ENCODE peak calls at places on chromosome 7, in eight cellular contexts. B is CD8-positive, alpha-beta T cell; Z is mammary epithelial cell; N is PC-3; D is cardiac muscle cell; L is heart left ventricle; X is ascending aorta; F is hepatocyte. Y is an unnamed sample.

GRCh38 chr7:1918063-1918645 is 248.1 kb downstream of the ELFN1 start:
- DNase-seq in B (no peak), Z (no peak), N (no peak), D (no peak), L (peak; percentile 19), X (no peak), F (no peak), Y (no peak)

GRCh38 chr7:140364819-140365218 is 33.5 kb downstream of the SLC37A3 start:
- DNase-seq in B (no peak), Z (peak; percentile 84), N (no peak), D (no peak), L (no peak), X (no peak), F (no peak), Y (no peak)

GRCh38 chr7:47283497-47284131 is 298.3 kb downstream of the TNS3 start:
- DNase-seq in B (no peak), Z (peak; percentile 80), N (peak; percentile 77), D (no peak), L (no peak), X (no peak), F (peak; percentile 87), Y (no peak)

GRCh38 chr7:47550788-47551470 is 31.0 kb downstream of the TNS3 start:
- DNase-seq in B (no peak), Z (no peak), N (no peak), D (no peak), L (no peak), X (no peak), F (no peak), Y (no peak)

GRCh38 chr7:7177044-7177517 is 5.3 kb upstream of the C1GALT1 start:
- DNase-seq in B (no peak), Z (peak; percentile 95), N (peak; percentile 98), D (peak; percentile 67), L (no peak), X (no peak), F (peak; percentile 75), Y (no peak)

GRCh38 chr7:70618020-70618551 is 513.9 kb upstream of the GALNT17 start:
- DNase-seq in B (no peak), Z (no peak), N (no peak), D (no peak), L (no peak), X (no peak), F (no peak), Y (no peak)

GRCh38 chr7:102146122-102146521 is 140.5 kb upstream of the SH2B2 start:
- DNase-seq in B (no peak), Z (no peak), N (no peak), D (no peak), L (peak; percentile 78), X (no peak), F (no peak), Y (no peak)

GRCh38 chr7:22879285-22879684 is 56.6 kb upstream of the TOMM7 start:
- DNase-seq in B (no peak), Z (no peak), N (no peak), D (no peak), L (no peak), X (no peak), F (no peak), Y (no peak)

GRCh38 chr7:150871601-150872000 is 19.3 kb downstream of the AOC1 start:
- DNase-seq in B (no peak), Z (peak; percentile 12), N (no peak), D (no peak), L (no peak), X (no peak), F (no peak), Y (no peak)

GRCh38 chr7:157709531-157710251 is 372.9 kb downstream of the DNAJB6 start:
- DNase-seq in B (no peak), Z (no peak), N (no peak), D (no peak), L (no peak), X (peak; percentile 54), F (no peak), Y (no peak)

DNA sequence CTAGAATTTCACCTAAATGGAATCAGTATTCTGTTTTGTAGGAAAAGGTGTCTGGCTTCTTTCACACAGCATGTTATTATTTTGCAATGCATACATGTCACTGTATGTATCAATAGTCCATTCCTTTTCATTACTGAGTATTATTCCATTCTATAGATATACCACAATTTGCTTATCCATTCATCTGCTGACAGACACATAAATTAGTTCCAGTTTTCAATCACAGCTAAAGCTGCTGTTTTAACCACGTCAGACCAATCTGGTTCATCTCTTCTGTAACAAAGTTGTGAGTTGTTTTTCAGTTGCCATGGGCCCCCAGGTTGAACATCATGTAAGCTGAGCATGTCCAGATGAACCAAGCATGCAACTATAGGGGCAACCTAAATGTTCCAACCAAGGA is 282.1 kb upstream of the MKLN1 start:
- DNase-seq in B (no peak), Z (no peak), N (no peak), D (no peak), L (no peak), X (no peak), F (no peak), Y (no peak)
- H3K4me1 ChIP-seq in B (peaks cover 41% of the 10 kb centered on the region), Z (no peaks in the 10 kb centered on the region), N (peaks cover 4% of the 10 kb centered on the region), D (no peaks in the 10 kb centered on the region), L (peaks cover 27% of the 10 kb centered on the region), X (no peaks in the 10 kb centered on the region), F (no peaks in the 10 kb centered on the region), Y (peaks cover 21% of the 10 kb centered on the region)

GRCh38 chr7:40833541-40834234 is 698.9 kb downstream of the SUGCT start:
- DNase-seq in B (no peak), Z (no peak), N (peak; percentile 42), D (peak; percentile 32), L (no peak), X (no peak), F (no peak), Y (no peak)

GRCh38 chr7:40839881-40840280 is 705.1 kb downstream of the SUGCT start:
- DNase-seq in B (no peak), Z (no peak), N (no peak), D (peak; percentile 60), L (no peak), X (no peak), F (no peak), Y (no peak)

GRCh38 chr7:40840990-40841389 is 706.2 kb downstream of the SUGCT start:
- DNase-seq in B (no peak), Z (no peak), N (no peak), D (no peak), L (no peak), X (no peak), F (no peak), Y (no peak)

GRCh38 chr7:40836218-40836617 is 701.4 kb downstream of the SUGCT start:
- DNase-seq in B (no peak), Z (peak; percentile 57), N (peak; percentile 51), D (no peak), L (no peak), X (no peak), F (no peak), Y (no peak)
- H3K4me3 ChIP-seq in B (no peak overlapping the region), Z (no peak overlapping the region), N (no peak overlapping the region), D (no peak overlapping the region), L (no peak overlapping the region), X (no peak overlapping the region), F (no peak overlapping the region), Y (no peak overlapping the region)

DNA sequence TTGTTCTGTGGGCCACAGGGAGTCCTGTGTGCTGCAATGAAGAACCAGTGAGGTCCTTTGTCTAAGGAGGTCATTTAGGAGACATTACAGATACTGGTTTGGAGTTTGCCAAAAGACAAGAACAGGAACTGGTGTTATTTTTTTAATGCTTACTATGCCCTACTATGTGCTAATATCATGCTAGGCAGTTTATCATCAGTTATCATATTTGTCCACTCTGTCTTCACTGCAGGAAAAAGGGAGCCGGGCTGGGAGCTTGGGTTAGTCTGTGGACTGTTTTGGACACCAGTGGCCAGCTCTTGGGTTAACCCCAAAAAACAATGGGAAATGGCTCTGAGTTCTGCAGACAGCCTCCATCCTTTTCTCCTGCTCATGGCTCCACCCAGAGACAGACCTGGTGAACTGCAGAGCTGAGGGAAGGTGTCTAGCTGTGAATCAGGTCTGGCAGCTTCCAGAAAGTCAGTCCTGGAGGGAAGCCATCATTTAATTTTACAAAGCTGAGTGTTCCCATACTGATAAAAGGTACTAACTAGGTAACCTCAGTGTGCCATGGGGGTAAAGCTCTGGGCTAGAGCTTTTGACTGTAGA is 101.2 kb upstream of the ZNF746 start:
- DNase-seq in B (no peak), Z (peak; percentile 44), N (peak; percentile 69), D (peak; percentile 52), L (no peak), X (no peak), F (peak; percentile 38), Y (no peak)
- TF ChIP-seq CTCF in B (no peak), Z (peak; percentile 72), N (peak; percentile 70), D (peak; percentile 59), L (peak; percentile 49), X (no peak), F (peak; percentile 44), Y (no peak)

GRCh38 chr7:146411975-146412374 is 295.4 kb downstream of the CNTNAP2 start:
- DNase-seq in B (no peak), Z (no peak), N (no peak), D (no peak), L (no peak), X (no peak), F (no peak), Y (no peak)

GRCh38 chr7:146414373-146414772 is 297.8 kb downstream of the CNTNAP2 start:
- DNase-seq in B (no peak), Z (no peak), N (no peak), D (no peak), L (no peak), X (no peak), F (no peak), Y (no peak)

GRCh38 chr7:146414872-146415271 is 298.3 kb downstream of the CNTNAP2 start:
- DNase-seq in B (no peak), Z (no peak), N (peak; percentile 53), D (no peak), L (no peak), X (no peak), F (no peak), Y (no peak)
- H3K4me1 ChIP-seq in B (no peaks in the 10 kb centered on the region), Z (no peaks in the 10 kb centered on the region), N (peaks cover 23% of the 10 kb centered on the region), D (no peaks in the 10 kb centered on the region), L (no peaks in the 10 kb centered on the region), X (no peaks in the 10 kb centered on the region), F (no peaks in the 10 kb centered on the region), Y (no peaks in the 10 kb centered on the region)

Y was measured in thoracic aorta.